ENCODE peak calls at places on chromosomes 1 and 21, in four cellular contexts. U is CD8-positive, alpha-beta memory T cell; J is Caki2; H is NB4. G is an unnamed sample.
A peak's percentile ranks its signal among the peaks of the same experiment; 100 is the strongest.

GRCh38 chr1:246428542-246429308 is 78.4 kb downstream of the SMYD3 start:
- DNase-seq in J (peak; percentile 37), U (no peak), H (peak; percentile 95), G (no peak)

GRCh38 chr1:192442736-192443135 is 125.9 kb downstream of the RGS21 start:
- DNase-seq in H (no peak), J (no peak), U (no peak), G (no peak)

GRCh38 chr21:41366522-41367151 is 4.8 kb downstream of the MX2 start:
- DNase-seq in H (peak; percentile 97), U (no peak), J (no peak), G (no peak)

GRCh38 chr1:37764888-37765441 is at the start of gene EPHA10:
- DNase-seq in U (no peak), J (no peak), H (no peak), G (no peak)

GRCh38 chr1:15207829-15208429 is 39.1 kb upstream of the FHAD1 start:
- DNase-seq in H (no peak), J (no peak), U (no peak), G (no peak)

GRCh38 chr1:22792396-22793171 is 81.9 kb downstream of the EPHB2 start:
- DNase-seq in U (no peak), H (no peak), J (no peak), G (no peak)

GRCh38 chr1:63087966-63088365 is 234.4 kb upstream of the FOXD3 start:
- DNase-seq in U (no peak), H (no peak), J (no peak), G (no peak)

GRCh38 chr1:15950302-15950701 is 25.6 kb downstream of the ZBTB17 start:
- DNase-seq in J (no peak), U (no peak), H (no peak), G (no peak)

GRCh38 chr1:151007853-151008243 is 401 bp upstream of the PRUNE1 start:
- DNase-seq in J (no peak), U (no peak), H (no peak), G (no peak)

GRCh38 chr1:110061341-110061740 is 9.1 kb downstream of the ALX3 start:
- DNase-seq in J (no peak), U (no peak), H (no peak), G (no peak)

GRCh38 chr1:183198463-183198862 is 12.4 kb downstream of the LAMC2 start:
- DNase-seq in U (no peak), J (peak; percentile 15), H (peak; percentile 22), G (no peak)

GRCh38 chr1:234980657-234981396 is 147.8 kb downstream of the TOMM20 start:
- DNase-seq in U (peak; percentile 37), H (peak; percentile 99), J (peak; percentile 92), G (peak; percentile 49)

GRCh38 chr1:60283690-60284089 is 210.1 kb upstream of the C1orf87 start:
- DNase-seq in J (no peak), H (no peak), U (no peak), G (no peak)

GRCh38 chr1:154776339-154776605 is 93.8 kb downstream of the KCNN3 start:
- DNase-seq in U (no peak), J (no peak), H (no peak), G (no peak)

GRCh38 chr1:11570821-11571220 is 83.4 kb downstream of the FBXO2 start:
- DNase-seq in H (no peak), U (no peak), J (no peak), G (no peak)

GRCh38 chr1:25549273-25550154 is 6.1 kb downstream of the LDLRAP1 start:
- DNase-seq in J (peak; percentile 92), U (peak; percentile 72), H (peak; percentile 98), G (peak; percentile 75)

GRCh38 chr1:42966688-42967609 is 8.3 kb upstream of the SLC2A1 start:
- DNase-seq in H (peak; percentile 84), J (peak; percentile 94), U (no peak), G (no peak)

GRCh38 chr1:243415663-243416365 is 160.0 kb downstream of the SDCCAG8 start:
- DNase-seq in U (no peak), H (no peak), J (no peak), G (no peak)

GRCh38 chr1:15950763-15951295 is 25.1 kb downstream of the ZBTB17 start:
- DNase-seq in J (peak; percentile 30), U (peak; percentile 35), H (peak; percentile 54), G (peak; percentile 37)

GRCh38 chr21:46411691-46412090 is 47.0 kb upstream of the DIP2A start:
- DNase-seq in U (no peak), J (no peak), H (no peak), G (no peak)

GRCh38 chr1:202915146-202915545 is 11.9 kb downstream of the KLHL12 start:
- DNase-seq in U (no peak), H (no peak), J (no peak), G (no peak)

GRCh38 chr1:229186373-229187056 is 84.4 kb upstream of the RAB4A start:
- DNase-seq in J (no peak), U (no peak), H (no peak), G (no peak)

GRCh38 chr1:31651025-31651424 is 6.3 kb upstream of the PEF1 start:
- DNase-seq in U (no peak), J (no peak), H (no peak), G (no peak)

GRCh38 chr1:89739013-89739843 is 81.6 kb upstream of the LRRC8D start:
- DNase-seq in U (no peak), J (no peak), H (no peak), G (no peak)

GRCh38 chr1:5658340-5659316 is 333.6 kb downstream of the NPHP4 start:
- DNase-seq in U (no peak), H (no peak), J (no peak), G (no peak)

GRCh38 chr1:41492341-41492848 is 7.9 kb upstream of the EDN2 start:
- DNase-seq in H (peak; percentile 67), J (no peak), U (no peak), G (no peak)

GRCh38 chr1:158016651-158017335 is 23.3 kb downstream of the KIRREL1 start:
- DNase-seq in J (no peak), H (no peak), U (no peak), G (no peak)

GRCh38 chr21:42769820-42770716 is 109.3 kb downstream of the WDR4 start:
- DNase-seq in J (no peak), U (no peak), H (no peak), G (no peak)

G was measured in CD4-positive, alpha-beta T cell.